ENCODE peak calls at places on chromosome 22, in five cellular contexts. I is BJ; A is activated naive CD4-positive, alpha-beta T cell; M is activated CD4-positive, alpha-beta T cell treated with anti-CD3 and anti-CD28 coated beads, Interleukin-2, amount 50 U/mL, for 4 hours; E is upper lobe of left lung. Y is an unnamed sample.

GRCh38 chr22:22756109-22756508 is 111.7 kb downstream of the GGTLC2 start:
- DNase-seq in I (no peak), A (no peak), M (no peak), E (no peak), Y (no peak)

GRCh38 chr22:26185190-26185589 is 15.9 kb downstream of the SEZ6L start:
- DNase-seq in I (no peak), A (no peak), M (no peak), E (no peak), Y (no peak)

GRCh38 chr22:41369089-41369745 is 12.5 kb upstream of the TEF start:
- DNase-seq in I (no peak), A (no peak), M (no peak), E (no peak), Y (no peak)

GRCh38 chr22:24510694-24511625 is 15.8 kb downstream of the UPB1 start:
- DNase-seq in I (no peak), A (no peak), M (no peak), E (no peak), Y (no peak)

GRCh38 chr22:21013742-21014201 is 1.2 kb upstream of the P2RX6 start:
- DNase-seq in I (no peak), A (no peak), M (no peak), E (peak), Y (no peak)

GRCh38 chr22:23193420-23193819 is 13.1 kb downstream of the BCR start:
- DNase-seq in I (no peak), A (no peak), M (no peak), E (no peak), Y (no peak)

GRCh38 chr22:27192135-27192900 is 534.9 kb downstream of the MIAT start:
- DNase-seq in I (no peak), A (no peak), M (no peak), E (peak), Y (no peak)

GRCh38 chr22:19855504-19856409 is 1.1 kb upstream of the GNB1L start:
- DNase-seq in I (no peak), A (peak), M (peak), E (peak), Y (peak)

GRCh38 chr22:45626198-45626651 is 45.4 kb upstream of the ATXN10 start:
- DNase-seq in I (no peak), A (no peak), M (no peak), E (no peak), Y (no peak)

GRCh38 chr22:49534386-49534785 is 293.3 kb downstream of the BRD1 start:
- DNase-seq in I (no peak), A (no peak), M (no peak), E (no peak), Y (no peak)

GRCh38 chr22:25736378-25737011 is 5.5 kb upstream of the MYO18B start:
- DNase-seq in I (no peak), A (no peak), M (no peak), E (no peak), Y (peak)

GRCh38 chr22:16824718-16825687 is at the start of gene XKR3:
- DNase-seq in I (no peak), A (no peak), M (no peak), E (no peak), Y (no peak)

Y was measured in stimulated activated CD4-positive, alpha-beta T cell treated with anti-CD3 and anti-CD28 coated beads, Interleukin-12 subunit alpha, Interleukin-12 subunit beta, amount 100 ng/mL, for 4 hours.